ENCODE peak calls at places on chromosomes 3 and 15, in nine cellular contexts. One of them, this sample, is unnamed.

GRCh38 chr3:134597390-134597975 is 53.3 kb downstream of the KY start:
- DNase-seq in OCI-LY7: no peak
- DNase-seq in IMR-90: no peak
- DNase-seq in endothelial cell of umbilical vein: no peak
- DNase-seq in fibroblast of lung: no peak
- DNase-seq in neuronal stem cell: no peak
- DNase-seq in A549: no peak
- DNase-seq in PC-3: peak; percentile 71
- DNase-seq in astrocyte: peak; percentile 7
- DNase-seq in this sample: no peak

GRCh38 chr3:151770941-151771340 is 37.2 kb downstream of the AADACL2 start:
- DNase-seq in A549: peak; percentile 46
- DNase-seq in PC-3: peak; percentile 21
- DNase-seq in endothelial cell of umbilical vein: peak; percentile 79
- DNase-seq in fibroblast of lung: peak; percentile 37
- DNase-seq in neuronal stem cell: no peak
- DNase-seq in IMR-90: no peak
- DNase-seq in OCI-LY7: no peak
- DNase-seq in astrocyte: peak; percentile 24
- DNase-seq in this sample: no peak

GRCh38 chr3:143644370-143645089 is 203.7 kb downstream of the SLC9A9 start:
- DNase-seq in PC-3: peak; percentile 74
- DNase-seq in astrocyte: peak; percentile 62
- DNase-seq in fibroblast of lung: peak; percentile 90
- DNase-seq in neuronal stem cell: peak; percentile 37
- DNase-seq in IMR-90: peak; percentile 59
- DNase-seq in A549: peak; percentile 46
- DNase-seq in OCI-LY7: peak; percentile 26
- DNase-seq in endothelial cell of umbilical vein: peak; percentile 87
- DNase-seq in this sample: peak; percentile 76

GRCh38 chr3:107981471-107982111 is 109.2 kb downstream of the CD47 start:
- DNase-seq in IMR-90: no peak
- DNase-seq in A549: no peak
- DNase-seq in PC-3: peak; percentile 45
- DNase-seq in astrocyte: no peak
- DNase-seq in fibroblast of lung: no peak
- DNase-seq in OCI-LY7: no peak
- DNase-seq in endothelial cell of umbilical vein: peak; percentile 23
- DNase-seq in neuronal stem cell: no peak
- DNase-seq in this sample: no peak

GRCh38 chr15:67504796-67505195 is 16.1 kb upstream of the C15orf61 start:
- DNase-seq in neuronal stem cell: no peak
- DNase-seq in PC-3: peak; percentile 3
- DNase-seq in IMR-90: no peak
- DNase-seq in endothelial cell of umbilical vein: no peak
- DNase-seq in fibroblast of lung: peak; percentile 63
- DNase-seq in OCI-LY7: no peak
- DNase-seq in astrocyte: no peak
- DNase-seq in A549: no peak
- DNase-seq in this sample: no peak

GRCh38 chr15:40256642-40257235 is 17.9 kb downstream of the PAK6 start:
- DNase-seq in PC-3: no peak
- DNase-seq in endothelial cell of umbilical vein: no peak
- DNase-seq in astrocyte: peak; percentile 60
- DNase-seq in neuronal stem cell: no peak
- DNase-seq in A549: no peak
- DNase-seq in fibroblast of lung: no peak
- DNase-seq in OCI-LY7: no peak
- DNase-seq in IMR-90: peak; percentile 43
- DNase-seq in this sample: no peak

GRCh38 chr3:5784656-5785055 is 597.1 kb downstream of the EDEM1 start:
- DNase-seq in astrocyte: no peak
- DNase-seq in fibroblast of lung: no peak
- DNase-seq in IMR-90: no peak
- DNase-seq in neuronal stem cell: no peak
- DNase-seq in endothelial cell of umbilical vein: no peak
- DNase-seq in OCI-LY7: no peak
- DNase-seq in A549: no peak
- DNase-seq in PC-3: no peak
- DNase-seq in this sample: no peak

GRCh38 chr15:64877435-64877834 is 34.3 kb upstream of the ANKDD1A start:
- DNase-seq in astrocyte: no peak
- DNase-seq in neuronal stem cell: no peak
- DNase-seq in A549: no peak
- DNase-seq in fibroblast of lung: peak; percentile 42
- DNase-seq in endothelial cell of umbilical vein: peak; percentile 53
- DNase-seq in IMR-90: no peak
- DNase-seq in OCI-LY7: no peak
- DNase-seq in PC-3: peak; percentile 9
- DNase-seq in this sample: no peak

GRCh38 chr3:73179601-73180000 is 118.1 kb downstream of the EBLN2 start:
- DNase-seq in astrocyte: no peak
- DNase-seq in endothelial cell of umbilical vein: no peak
- DNase-seq in PC-3: no peak
- DNase-seq in neuronal stem cell: no peak
- DNase-seq in OCI-LY7: no peak
- DNase-seq in fibroblast of lung: no peak
- DNase-seq in A549: no peak
- DNase-seq in IMR-90: no peak
- DNase-seq in this sample: no peak

GRCh38 chr3:99808163-99808794 is 9.4 kb upstream of the CMSS1 start:
- DNase-seq in A549: peak; percentile 44
- DNase-seq in IMR-90: peak; percentile 84
- DNase-seq in neuronal stem cell: peak; percentile 60
- DNase-seq in fibroblast of lung: peak; percentile 85
- DNase-seq in PC-3: peak; percentile 78
- DNase-seq in endothelial cell of umbilical vein: peak; percentile 86
- DNase-seq in OCI-LY7: peak; percentile 52
- DNase-seq in astrocyte: peak; percentile 68
- DNase-seq in this sample: peak; percentile 73

GRCh38 chr3:125622381-125622788 is 27.1 kb upstream of the OSBPL11 start:
- DNase-seq in endothelial cell of umbilical vein: no peak
- DNase-seq in neuronal stem cell: no peak
- DNase-seq in OCI-LY7: no peak
- DNase-seq in astrocyte: no peak
- DNase-seq in IMR-90: no peak
- DNase-seq in fibroblast of lung: no peak
- DNase-seq in PC-3: no peak
- DNase-seq in A549: no peak
- DNase-seq in this sample: no peak

GRCh38 chr3:133404925-133405324 is 5.1 kb downstream of the BFSP2 start:
- DNase-seq in endothelial cell of umbilical vein: no peak
- DNase-seq in astrocyte: no peak
- DNase-seq in fibroblast of lung: no peak
- DNase-seq in OCI-LY7: no peak
- DNase-seq in PC-3: no peak
- DNase-seq in neuronal stem cell: peak; percentile 78
- DNase-seq in IMR-90: no peak
- DNase-seq in A549: no peak
- DNase-seq in this sample: peak; percentile 88

GRCh38 chr3:133408961-133409360 is 9.1 kb downstream of the BFSP2 start:
- DNase-seq in PC-3: no peak
- DNase-seq in A549: no peak
- DNase-seq in astrocyte: peak; percentile 63
- DNase-seq in fibroblast of lung: peak; percentile 39
- DNase-seq in endothelial cell of umbilical vein: no peak
- DNase-seq in IMR-90: peak; percentile 64
- DNase-seq in OCI-LY7: no peak
- DNase-seq in neuronal stem cell: no peak
- DNase-seq in this sample: no peak

GRCh38 chr3:133410191-133410892 is 10.5 kb downstream of the BFSP2 start:
- DNase-seq in A549: no peak
- DNase-seq in PC-3: no peak
- DNase-seq in endothelial cell of umbilical vein: no peak
- DNase-seq in neuronal stem cell: no peak
- DNase-seq in astrocyte: no peak
- DNase-seq in fibroblast of lung: no peak
- DNase-seq in IMR-90: no peak
- DNase-seq in OCI-LY7: no peak
- DNase-seq in this sample: no peak

GRCh38 chr3:133412511-133413165 is 12.8 kb downstream of the BFSP2 start:
- DNase-seq in endothelial cell of umbilical vein: no peak
- DNase-seq in PC-3: no peak
- DNase-seq in A549: no peak
- DNase-seq in neuronal stem cell: no peak
- DNase-seq in OCI-LY7: no peak
- DNase-seq in fibroblast of lung: peak; percentile 64
- DNase-seq in IMR-90: peak; percentile 85
- DNase-seq in astrocyte: no peak
- DNase-seq in this sample: no peak

DNA sequence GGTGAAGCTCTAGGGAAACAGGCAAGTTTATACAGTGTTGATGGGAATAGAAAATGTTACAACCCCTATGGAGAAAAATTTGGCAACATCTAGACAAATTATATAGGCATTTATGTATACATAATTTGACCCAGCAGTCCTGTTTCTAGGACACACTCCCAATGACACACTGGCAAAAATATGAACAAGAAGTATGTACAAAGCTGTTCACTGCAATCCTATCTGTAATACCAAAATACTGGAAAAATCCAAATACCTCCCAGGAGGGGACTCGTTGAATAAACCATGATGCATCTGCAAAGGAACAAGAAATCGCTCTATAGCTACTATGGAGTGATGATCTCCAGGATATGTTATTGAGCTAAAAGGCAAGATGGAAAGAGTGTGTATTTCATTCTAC is 8.5 kb downstream of the BFSP2 start:
- DNase-seq in fibroblast of lung: no peak
- DNase-seq in PC-3: no peak
- DNase-seq in A549: no peak
- DNase-seq in neuronal stem cell: no peak
- DNase-seq in endothelial cell of umbilical vein: no peak
- DNase-seq in astrocyte: no peak
- DNase-seq in OCI-LY7: no peak
- DNase-seq in IMR-90: peak; percentile 58
- DNase-seq in this sample: no peak
- H3K27ac ChIP-seq in fibroblast of lung: no peak overlapping the region
- H3K27ac ChIP-seq in PC-3: no peak overlapping the region
- H3K27ac ChIP-seq in A549: no peak overlapping the region
- H3K27ac ChIP-seq in neuronal stem cell: no peak overlapping the region
- H3K27ac ChIP-seq in endothelial cell of umbilical vein: no peak overlapping the region
- H3K27ac ChIP-seq in astrocyte: no peak overlapping the region
- H3K27ac ChIP-seq in OCI-LY7: no peak overlapping the region
- H3K27ac ChIP-seq in IMR-90: no peak overlapping the region
- H3K27ac ChIP-seq in this sample: no peak overlapping the region

DNA sequence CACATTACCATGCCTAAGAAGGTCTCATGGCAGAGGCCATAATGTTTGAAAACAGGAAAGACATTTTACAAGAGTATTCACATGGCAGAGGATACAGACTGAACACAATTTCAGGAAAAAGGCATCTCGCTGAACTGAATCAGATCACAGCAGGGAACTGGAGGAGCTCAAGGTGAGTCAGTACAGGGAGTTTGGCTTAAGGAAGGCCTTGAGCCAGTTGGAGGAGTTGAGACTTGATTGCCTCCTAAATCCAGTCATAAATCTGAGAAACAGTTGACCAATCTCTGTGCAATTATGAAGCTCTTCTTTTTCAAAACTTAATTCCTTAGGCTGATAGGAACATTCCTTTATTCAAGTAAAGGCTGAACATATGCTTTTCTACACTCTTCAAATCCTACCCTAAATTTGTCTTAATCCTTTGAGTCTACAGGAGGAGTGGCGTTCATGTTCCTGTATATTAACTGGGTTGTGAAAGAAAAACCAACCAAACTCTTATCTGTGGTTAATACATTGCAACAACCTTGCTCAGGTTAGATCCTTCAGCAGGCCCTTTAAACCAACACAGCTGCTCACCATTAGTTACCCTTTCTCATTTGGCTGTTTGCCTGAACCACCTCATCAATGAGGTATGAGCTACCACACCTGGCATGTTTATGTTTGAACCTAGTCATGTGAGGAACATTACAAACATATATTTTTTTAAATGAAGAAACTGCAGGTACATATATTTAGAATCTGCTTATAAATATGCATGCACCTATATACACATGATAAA is 404.1 kb upstream of the ATP11B start:
- DNase-seq in A549: no peak
- DNase-seq in IMR-90: no peak
- DNase-seq in astrocyte: peak; percentile 62
- DNase-seq in endothelial cell of umbilical vein: no peak
- DNase-seq in PC-3: peak; percentile 81
- DNase-seq in neuronal stem cell: no peak
- DNase-seq in OCI-LY7: no peak
- DNase-seq in fibroblast of lung: no peak
- DNase-seq in this sample: no peak
- H3K4me3 ChIP-seq in A549: no peak overlapping the region
- H3K4me3 ChIP-seq in IMR-90: no peak overlapping the region
- H3K4me3 ChIP-seq in astrocyte: no peak overlapping the region
- H3K4me3 ChIP-seq in endothelial cell of umbilical vein: no peak overlapping the region
- H3K4me3 ChIP-seq in PC-3: no peak overlapping the region
- H3K4me3 ChIP-seq in neuronal stem cell: no peak overlapping the region
- H3K4me3 ChIP-seq in OCI-LY7: no peak overlapping the region
- H3K4me3 ChIP-seq in fibroblast of lung: no peak overlapping the region
- H3K4me3 ChIP-seq in this sample: no peak overlapping the region

GRCh38 chr15:25437751-25438600 is 848 bp downstream of the UBE3A start:
- DNase-seq in IMR-90: peak; percentile 40
- DNase-seq in A549: no peak
- DNase-seq in OCI-LY7: peak; percentile 80
- DNase-seq in endothelial cell of umbilical vein: peak; percentile 63
- DNase-seq in PC-3: peak; percentile 47
- DNase-seq in astrocyte: peak; percentile 10
- DNase-seq in fibroblast of lung: peak; percentile 52
- DNase-seq in neuronal stem cell: peak; percentile 74
- DNase-seq in this sample: peak; percentile 90

GRCh38 chr15:25436707-25437106 is 2.1 kb downstream of the UBE3A start:
- DNase-seq in fibroblast of lung: no peak
- DNase-seq in A549: no peak
- DNase-seq in neuronal stem cell: no peak
- DNase-seq in IMR-90: no peak
- DNase-seq in endothelial cell of umbilical vein: no peak
- DNase-seq in OCI-LY7: no peak
- DNase-seq in astrocyte: no peak
- DNase-seq in PC-3: peak; percentile 13
- DNase-seq in this sample: no peak

GRCh38 chr15:25441111-25441510 is 2.3 kb upstream of the UBE3A start:
- DNase-seq in neuronal stem cell: no peak
- DNase-seq in astrocyte: no peak
- DNase-seq in endothelial cell of umbilical vein: no peak
- DNase-seq in OCI-LY7: no peak
- DNase-seq in fibroblast of lung: no peak
- DNase-seq in PC-3: peak; percentile 51
- DNase-seq in A549: no peak
- DNase-seq in IMR-90: no peak
- DNase-seq in this sample: no peak

GRCh38 chr15:25439456-25439836 is 622 bp upstream of the UBE3A start:
- DNase-seq in A549: no peak
- DNase-seq in astrocyte: peak; percentile 20
- DNase-seq in fibroblast of lung: peak; percentile 43
- DNase-seq in IMR-90: peak; percentile 10
- DNase-seq in neuronal stem cell: peak; percentile 2
- DNase-seq in PC-3: peak; percentile 17
- DNase-seq in OCI-LY7: peak; percentile 48
- DNase-seq in endothelial cell of umbilical vein: no peak
- DNase-seq in this sample: no peak

GRCh38 chr15:25438601-25439455 is at the start of gene UBE3A:
- DNase-seq in astrocyte: peak; percentile 79
- DNase-seq in OCI-LY7: peak; percentile 94
- DNase-seq in IMR-90: peak; percentile 91
- DNase-seq in fibroblast of lung: peak; percentile 91
- DNase-seq in neuronal stem cell: peak; percentile 90
- DNase-seq in PC-3: peak; percentile 94
- DNase-seq in A549: peak; percentile 31
- DNase-seq in endothelial cell of umbilical vein: peak; percentile 93
- DNase-seq in this sample: peak; percentile 96
- H3K4me2 ChIP-seq in astrocyte: peak within 1 kb of the TSS; percentile 99
- H3K4me2 ChIP-seq in OCI-LY7: peak within 1 kb of the TSS; percentile 97
- H3K4me2 ChIP-seq in IMR-90: peak within 1 kb of the TSS; percentile 99
- H3K4me2 ChIP-seq in fibroblast of lung: peak within 1 kb of the TSS; percentile 97
- H3K4me2 ChIP-seq in neuronal stem cell: peak within 1 kb of the TSS; percentile 76
- H3K4me2 ChIP-seq in PC-3: peak within 1 kb of the TSS; percentile 97
- H3K4me2 ChIP-seq in A549: peak within 1 kb of the TSS; percentile 88
- H3K4me2 ChIP-seq in endothelial cell of umbilical vein: peak within 1 kb of the TSS; percentile 98
- H3K4me2 ChIP-seq in this sample: peak within 1 kb of the TSS; percentile 98

GRCh38 chr3:191301017-191301416 is 28.2 kb upstream of the CCDC50 start:
- DNase-seq in IMR-90: no peak
- DNase-seq in A549: no peak
- DNase-seq in PC-3: no peak
- DNase-seq in astrocyte: no peak
- DNase-seq in fibroblast of lung: no peak
- DNase-seq in endothelial cell of umbilical vein: no peak
- DNase-seq in neuronal stem cell: no peak
- DNase-seq in OCI-LY7: peak; percentile 73
- DNase-seq in this sample: no peak
- H3K27ac ChIP-seq in IMR-90: no peak overlapping the region
- H3K27ac ChIP-seq in A549: no peak overlapping the region
- H3K27ac ChIP-seq in PC-3: no peak overlapping the region
- H3K27ac ChIP-seq in astrocyte: no peak overlapping the region
- H3K27ac ChIP-seq in fibroblast of lung: no peak overlapping the region
- H3K27ac ChIP-seq in endothelial cell of umbilical vein: no peak overlapping the region
- H3K27ac ChIP-seq in neuronal stem cell: no peak overlapping the region
- H3K27ac ChIP-seq in OCI-LY7: peak overlapping the region; percentile 69
- H3K27ac ChIP-seq in this sample: no peak overlapping the region